ENCODE peak calls at places on chromosomes 11 and 22, in five cellular contexts. Z is stomach, T is breast epithelium, E is spleen, S is endothelial cell of umbilical vein. X is an unnamed sample.

GRCh38 chr11:36375348-36376314 is 79.5 kb downstream of the PRR5L start:
- DNase-seq in Z (no peak), T (no peak), E (no peak), S (peak; percentile 25), X (no peak)

GRCh38 chr11:58829736-58830135 is 14.8 kb downstream of the GLYATL2 start:
- DNase-seq in Z (no peak), T (no peak), E (no peak), S (no peak), X (no peak)

GRCh38 chr22:42544686-42545085 is 9.1 kb upstream of the SERHL2 start:
- DNase-seq in Z (no peak), T (no peak), E (no peak), S (peak; percentile 61), X (no peak)

GRCh38 chr22:37210041-37210803 is 2.1 kb downstream of the SSTR3 start:
- DNase-seq in Z (no peak), T (no peak), E (peak; percentile 70), S (no peak), X (peak; percentile 55)

GRCh38 chr11:117430293-117430955 is 102.8 kb downstream of the CEP164 start:
- DNase-seq in Z (no peak), T (no peak), E (peak; percentile 49), S (no peak), X (no peak)

GRCh38 chr11:81331073-81331472 is 1402.6 kb downstream of the FAM181B start:
- DNase-seq in Z (no peak), T (no peak), E (no peak), S (no peak), X (no peak)

GRCh38 chr22:30047364-30047738 is 32.9 kb upstream of the HORMAD2 start:
- DNase-seq in Z (no peak), T (no peak), E (no peak), S (no peak), X (peak; percentile 13)

GRCh38 chr11:95498731-95499396 is 267.9 kb upstream of the SESN3 start:
- DNase-seq in Z (no peak), T (no peak), E (no peak), S (no peak), X (no peak)

GRCh38 chr11:86174101-86175046 is 70.2 kb upstream of the EED start:
- DNase-seq in Z (peak; percentile 44), T (peak; percentile 54), E (no peak), S (peak; percentile 100), X (peak; percentile 74)

GRCh38 chr22:22891139-22891621 is 3.6 kb downstream of the IGLL5 start:
- DNase-seq in Z (no peak), T (no peak), E (no peak), S (no peak), X (no peak)

GRCh38 chr11:96162816-96163499 is 180.0 kb downstream of the MAML2 start:
- DNase-seq in Z (no peak), T (no peak), E (no peak), S (peak; percentile 93), X (peak; percentile 76)

GRCh38 chr11:120645639-120646038 is 134.1 kb downstream of the GRIK4 start:
- DNase-seq in Z (no peak), T (no peak), E (peak; percentile 40), S (no peak), X (no peak)

GRCh38 chr11:73401924-73402833 is 26.0 kb downstream of the RELT start:
- DNase-seq in Z (no peak), T (no peak), E (no peak), S (no peak), X (no peak)

GRCh38 chr11:41177791-41178190 is 281.7 kb downstream of the LRRC4C start:
- DNase-seq in Z (no peak), T (no peak), E (no peak), S (no peak), X (no peak)

GRCh38 chr11:11324090-11324489 is 29.0 kb downstream of the CSNK2A3 start:
- DNase-seq in Z (no peak), T (no peak), E (no peak), S (no peak), X (no peak)

GRCh38 chr11:101436511-101437142 is 147.2 kb downstream of the TRPC6 start:
- DNase-seq in Z (peak; percentile 55), T (no peak), E (no peak), S (peak; percentile 10), X (no peak)

GRCh38 chr11:44593194-44593593 is 27.7 kb downstream of the CD82 start:
- DNase-seq in Z (no peak), T (no peak), E (no peak), S (no peak), X (peak; percentile 73)

GRCh38 chr11:128848815-128849455 is 18.2 kb downstream of the KCNJ1 start:
- DNase-seq in Z (peak; percentile 57), T (no peak), E (peak; percentile 93), S (peak; percentile 72), X (no peak)

GRCh38 chr11:74815966-74816365 is 67.3 kb downstream of the RNF169 start:
- DNase-seq in Z (no peak), T (no peak), E (no peak), S (peak; percentile 57), X (no peak)

GRCh38 chr22:44884968-44885805 is 124.6 kb downstream of the PHF21B start:
- DNase-seq in Z (no peak), T (peak; percentile 52), E (peak; percentile 59), S (no peak), X (peak; percentile 47)

GRCh38 chr11:66850235-66850587 is 6.7 kb upstream of the LRFN4 start:
- DNase-seq in Z (no peak), T (peak; percentile 28), E (peak; percentile 64), S (no peak), X (no peak)

GRCh38 chr11:9601041-9601875 is 27.8 kb downstream of the WEE1 start:
- DNase-seq in Z (no peak), T (no peak), E (peak; percentile 75), S (no peak), X (no peak)

GRCh38 chr11:94117871-94118270 is 10.8 kb upstream of the PANX1 start:
- DNase-seq in Z (no peak), T (no peak), E (no peak), S (no peak), X (no peak)

GRCh38 chr11:26844963-26845362 is 123.1 kb upstream of the SLC5A12 start:
- DNase-seq in Z (no peak), T (no peak), E (no peak), S (no peak), X (no peak)

GRCh38 chr11:103944251-103944944 is 92.0 kb upstream of the DDI1 start:
- DNase-seq in Z (no peak), T (no peak), E (no peak), S (no peak), X (no peak)

GRCh38 chr11:71179877-71180276 is 72.5 kb downstream of the SHANK2 start:
- DNase-seq in Z (no peak), T (no peak), E (no peak), S (no peak), X (peak; percentile 29)

GRCh38 chr11:130114726-130115125 is 44.9 kb upstream of the ST14 start:
- DNase-seq in Z (no peak), T (no peak), E (no peak), S (no peak), X (no peak)
- TF ChIP-seq CTCF in Z (no peak), T (no peak), E (no peak), S (no peak), X (no peak)

GRCh38 chr11:45858751-45859398 is 11.6 kb downstream of the CRY2 start:
- DNase-seq in Z (no peak), T (no peak), E (no peak), S (no peak), X (no peak)

GRCh38 chr11:45860348-45860747 is 13.1 kb downstream of the CRY2 start:
- DNase-seq in Z (no peak), T (no peak), E (no peak), S (no peak), X (no peak)

GRCh38 chr11:45857834-45858492 is 10.7 kb downstream of the CRY2 start:
- DNase-seq in Z (peak; percentile 44), T (peak; percentile 61), E (no peak), S (peak; percentile 94), X (peak; percentile 83)

GRCh38 chr11:45860764-45861510 is 13.7 kb downstream of the CRY2 start:
- DNase-seq in Z (no peak), T (no peak), E (no peak), S (no peak), X (no peak)

DNA sequence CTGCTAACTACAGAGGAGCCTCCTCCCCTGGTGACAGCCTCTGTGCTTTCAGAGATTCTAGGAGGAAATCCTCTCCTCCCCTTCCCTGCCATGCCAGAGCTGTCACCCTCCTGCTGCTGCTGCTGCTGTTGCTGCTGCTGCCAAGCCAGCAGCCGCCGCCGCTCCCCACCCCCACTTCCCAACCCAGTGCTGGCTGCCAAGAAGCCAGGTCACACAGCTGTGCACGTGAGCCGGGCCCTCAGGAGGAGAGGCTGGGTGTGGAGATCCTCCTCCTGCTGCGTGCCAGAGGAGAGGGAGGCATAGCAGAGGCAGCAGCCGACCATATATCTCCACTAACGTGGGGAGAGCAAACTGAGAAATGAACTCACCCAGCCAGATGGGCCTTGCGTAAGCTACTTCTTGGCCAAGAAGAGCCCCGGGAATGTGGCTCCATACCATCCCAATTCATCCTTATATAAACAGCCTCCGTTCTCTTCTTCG is 12.4 kb downstream of the CRY2 start:
- DNase-seq in Z (peak; percentile 95), T (peak; percentile 93), E (peak; percentile 89), S (peak; percentile 85), X (peak; percentile 99)
- TF ChIP-seq POLR2AphosphoS5 in Z (peak; percentile 94), T (peak; percentile 89), E (peak; percentile 77), S (no peak), X (peak; percentile 88)

DNA sequence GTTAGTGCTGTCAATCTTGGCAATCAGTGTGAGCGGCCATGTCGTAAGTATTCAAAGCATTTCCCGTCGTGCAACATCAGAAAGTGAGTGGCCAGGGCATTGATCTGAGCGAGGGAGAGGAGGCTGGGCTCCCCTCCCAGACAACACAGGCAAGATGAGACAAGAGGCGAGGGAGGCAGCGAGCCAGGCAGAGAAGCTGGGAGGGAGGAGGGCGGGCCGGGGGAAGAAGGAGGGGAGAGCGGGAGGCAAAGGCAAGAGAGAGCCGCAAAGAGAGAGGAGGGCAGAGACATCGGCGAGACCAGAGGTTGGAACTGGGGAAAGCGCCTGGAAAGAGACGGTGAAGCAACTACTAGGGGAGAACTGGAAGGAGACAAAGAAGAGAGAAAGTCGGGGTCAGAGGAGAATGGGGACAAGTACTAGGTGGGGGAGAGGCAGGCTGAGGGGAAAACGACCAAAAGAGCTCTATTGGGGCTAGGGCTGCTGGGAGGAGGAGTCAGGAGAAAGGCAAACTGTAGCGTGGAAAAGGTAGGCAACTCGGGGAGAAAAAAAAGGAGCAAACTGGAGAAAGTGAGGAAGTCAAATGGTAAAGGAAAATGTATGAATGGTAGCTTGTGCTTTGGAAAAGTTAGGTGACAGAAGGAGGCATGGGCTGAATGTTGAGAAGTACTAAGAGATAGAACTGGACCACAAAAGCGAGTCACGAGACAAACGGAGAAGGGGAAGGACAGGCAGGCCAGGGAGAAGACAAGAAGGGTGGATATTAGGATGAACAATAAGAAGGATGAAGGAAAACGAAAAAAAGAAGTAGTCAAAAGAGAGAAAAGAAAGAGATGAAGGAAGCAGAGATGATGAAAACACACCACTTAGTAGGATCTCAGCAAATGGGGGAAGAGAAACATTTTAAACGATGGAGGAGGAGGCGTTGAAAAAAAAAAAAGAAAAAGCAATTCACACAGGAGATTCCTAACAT is 130.5 kb upstream of the C11orf58 start:
- DNase-seq in Z (peak; percentile 38), T (no peak), E (peak; percentile 71), S (peak; percentile 21), X (peak; percentile 77)
- TF ChIP-seq POLR2A in Z (no peak), T (no peak), E (no peak), S (no peak), X (no peak)

DNA sequence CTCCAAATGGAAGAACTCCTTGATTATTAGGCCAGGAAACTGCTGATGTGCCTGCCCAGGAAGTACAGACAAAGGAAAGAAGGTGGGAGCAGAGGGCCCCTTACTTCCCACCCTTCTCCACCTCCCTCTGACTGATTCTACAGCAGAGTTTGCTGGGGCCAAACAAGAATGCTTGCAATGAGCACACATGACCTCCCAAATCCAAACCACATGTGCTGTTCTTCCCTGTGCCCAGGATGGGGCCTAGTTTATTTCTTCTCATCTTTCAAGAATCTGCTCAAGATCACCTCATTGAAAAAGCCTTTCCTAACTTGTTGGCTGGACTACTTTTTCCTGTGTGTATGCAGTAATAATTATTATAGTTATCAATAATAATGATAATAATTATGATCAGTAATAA is 286.1 kb downstream of the RAB38 start:
- DNase-seq in Z (no peak), T (no peak), E (no peak), S (no peak), X (no peak)
- TF ChIP-seq CTCF in Z (no peak), T (no peak), E (no peak), S (no peak), X (no peak)